ENCODE peak calls at places on chromosomes 6 and 20, in four cellular contexts. T, W, S and F are unnamed samples.

GRCh38 chr6:163964778-163965177 is 550.3 kb downstream of the QKI start:
- DNase-seq in W (no peak), T (no peak), S (no peak), F (no peak)

GRCh38 chr6:132950556-132950955 is 136.2 kb downstream of the RPS12 start:
- DNase-seq in W (no peak), S (no peak), T (no peak), F (no peak)

GRCh38 chr20:60718743-60719142 is 533.3 kb upstream of the CDH4 start:
- DNase-seq in W (no peak), T (peak), S (peak), F (no peak)

GRCh38 chr20:10649817-10650200 is 24.0 kb downstream of the JAG1 start:
- DNase-seq in W (no peak), S (no peak), T (no peak), F (no peak)

GRCh38 chr6:15741405-15741804 is 78.6 kb upstream of the DTNBP1 start:
- DNase-seq in T (no peak), W (no peak), S (no peak), F (no peak)

GRCh38 chr6:6856538-6857523 is 250.9 kb upstream of the RREB1 start:
- DNase-seq in T (no peak), W (peak), S (peak), F (peak)

GRCh38 chr6:151069641-151070040 is 170.1 kb upstream of the AKAP12 start:
- DNase-seq in T (no peak), W (no peak), S (no peak), F (no peak)

GRCh38 chr6:25311251-25311910 is 32.2 kb downstream of the CARMIL1 start:
- DNase-seq in T (no peak), S (no peak), W (no peak), F (no peak)

GRCh38 chr20:10551732-10552724 is 116.9 kb downstream of the SLX4IP start:
- DNase-seq in W (no peak), S (peak), T (no peak), F (no peak)

GRCh38 chr20:4519530-4519929 is 202.2 kb upstream of the PRND start:
- DNase-seq in W (peak), S (peak), T (peak), F (no peak)

GRCh38 chr20:53692465-53693067 is 98.9 kb upstream of the ZNF217 start:
- DNase-seq in S (no peak), W (no peak), T (no peak), F (no peak)
- TF ChIP-seq USF1 in S (no peak), W (no peak), T (no peak), F (no peak)

GRCh38 chr6:41594326-41594725 is 43.9 kb upstream of the MDFI start:
- DNase-seq in W (no peak), S (no peak), T (no peak), F (no peak)
- TF ChIP-seq USF1 in W (no peak), S (no peak), T (no peak), F (no peak)

DNA sequence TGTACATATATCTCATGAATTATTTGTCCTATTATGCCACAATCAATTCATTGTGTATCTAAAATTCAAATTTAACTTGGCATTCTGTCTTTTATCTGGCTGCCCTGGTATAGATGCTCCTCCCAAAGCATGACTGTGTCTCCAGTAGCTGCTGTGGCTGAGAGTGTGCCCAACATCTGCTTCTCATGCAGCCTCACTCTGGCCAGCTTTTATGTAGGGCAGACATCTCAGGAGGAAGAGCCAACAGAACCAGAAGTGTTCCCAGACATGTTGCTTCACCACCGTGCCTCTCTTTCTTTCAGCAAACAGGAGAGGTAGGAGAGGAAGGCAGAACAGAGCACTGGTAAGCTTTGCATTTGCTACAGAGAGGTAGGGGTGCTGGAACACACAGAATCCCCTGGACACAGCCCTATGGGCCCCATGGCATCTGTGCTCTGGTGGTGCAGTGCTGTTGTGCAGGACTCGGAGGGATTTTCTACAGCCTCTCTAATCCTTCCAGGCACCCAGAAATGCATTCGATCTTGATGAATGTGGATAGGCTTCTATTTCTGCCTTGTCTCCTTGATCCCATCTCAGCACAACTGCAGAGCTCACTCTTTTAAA is 637.1 kb downstream of the UTRN start:
- DNase-seq in W (peak), T (no peak), S (no peak), F (no peak)
- TF ChIP-seq USF1 in W (no peak), T (no peak), S (no peak), F (no peak)

GRCh38 chr20:46894971-46895905 is 595 bp downstream of the EYA2 start:
- DNase-seq in S (peak), T (no peak), W (no peak), F (no peak)
- TF ChIP-seq USF1 in S (peak), T (no peak), W (no peak), F (no peak)

GRCh38 chr6:43909474-43910148 is 139.6 kb downstream of the VEGFA start:
- DNase-seq in W (no peak), T (no peak), S (no peak), F (no peak)

GRCh38 chr6:43910149-43910637 is 140.2 kb downstream of the VEGFA start:
- DNase-seq in T (no peak), S (no peak), W (no peak), F (no peak)

GRCh38 chr6:43907789-43908472 is 137.9 kb downstream of the VEGFA start:
- DNase-seq in S (no peak), T (no peak), W (peak), F (no peak)

GRCh38 chr6:43904311-43905123 is 134.5 kb downstream of the VEGFA start:
- DNase-seq in W (no peak), T (peak), S (no peak), F (no peak)

DNA sequence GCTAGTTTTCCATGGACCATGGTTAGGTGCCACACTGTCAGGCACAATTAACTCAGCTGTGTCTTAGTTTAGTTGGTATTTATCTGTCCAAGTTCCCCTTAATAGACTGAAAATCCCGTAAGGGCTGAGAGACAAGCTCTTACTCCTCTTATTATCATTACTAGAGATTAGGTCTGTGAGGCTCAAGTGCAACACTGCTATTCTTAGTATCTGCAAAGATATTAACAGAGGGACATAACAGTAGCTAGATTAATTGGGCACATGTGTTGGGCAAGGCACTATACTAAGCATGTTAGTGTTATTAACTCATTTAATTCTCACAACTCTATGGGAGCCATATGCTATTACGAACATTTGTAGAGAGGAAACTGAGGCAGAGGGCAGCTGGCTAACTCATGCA is 137.3 kb downstream of the VEGFA start:
- DNase-seq in W (no peak), T (no peak), S (no peak), F (no peak)
- TF ChIP-seq USF1 in W (no peak), T (no peak), S (no peak), F (no peak)

DNA sequence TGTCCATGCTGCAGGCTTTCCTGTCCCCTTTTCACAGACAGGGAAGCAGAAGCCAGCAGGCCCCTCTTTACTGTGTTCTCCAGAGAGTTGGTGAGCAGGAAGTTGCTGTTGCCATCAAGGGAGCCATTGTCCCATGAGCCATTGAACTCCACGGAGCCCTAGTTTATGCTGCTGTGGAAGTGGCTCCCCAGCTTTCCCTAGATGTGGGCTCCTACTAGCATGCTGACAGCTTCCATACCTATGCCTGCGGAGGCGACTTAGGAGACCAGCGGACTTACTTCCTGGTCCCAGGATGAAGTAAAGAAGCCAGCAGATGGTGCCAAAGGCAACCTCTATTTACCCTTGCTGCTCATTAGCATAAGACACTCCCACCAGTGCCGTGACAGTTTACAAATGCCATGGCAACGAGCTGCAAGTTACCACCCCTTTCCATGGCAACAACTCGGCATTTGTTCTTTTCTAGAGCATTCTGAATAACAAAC is 30.8 kb upstream of the FKBP1A start:
- DNase-seq in T (peak), S (peak), W (no peak), F (no peak)
- TF ChIP-seq USF1 in T (no peak), S (no peak), W (no peak), F (no peak)

GRCh38 chr6:139010674-139011073 is 17.9 kb upstream of the ABRACL start:
- DNase-seq in S (no peak), W (no peak), T (no peak), F (no peak)
- TF ChIP-seq USF1 in S (no peak), W (no peak), T (no peak), F (no peak)

DNA sequence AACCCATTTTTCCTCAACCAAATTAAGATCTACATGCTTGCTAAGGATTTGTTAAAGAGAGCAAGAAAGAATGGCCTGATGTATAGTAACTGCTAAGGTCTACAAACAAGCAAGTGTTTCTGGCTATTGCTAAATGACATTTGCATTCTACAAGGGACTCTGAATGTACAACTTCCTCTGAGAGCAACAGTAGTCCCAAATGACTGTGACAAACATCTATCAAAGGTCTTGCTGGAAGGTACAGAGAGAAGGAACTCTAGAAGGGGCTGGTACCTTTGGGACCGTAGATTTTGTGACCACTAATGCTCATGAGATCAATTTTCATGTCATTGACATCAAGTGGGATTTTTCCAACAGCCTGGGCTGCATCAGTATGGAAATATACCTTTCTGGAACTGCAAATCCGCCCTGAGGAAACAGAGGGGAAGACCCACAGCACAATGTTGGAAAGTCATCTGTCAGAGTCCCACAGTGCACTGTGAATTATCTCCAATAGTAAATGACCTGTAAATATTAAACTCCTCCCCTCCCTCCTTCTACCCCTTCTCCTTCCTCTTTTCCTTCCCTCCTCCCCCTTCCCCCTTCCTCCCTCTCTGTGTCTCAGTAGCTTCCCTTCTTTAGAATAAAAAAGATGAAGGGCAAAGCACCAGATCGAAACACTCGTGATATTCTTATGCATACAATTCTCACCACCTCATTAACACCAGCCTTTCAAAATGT is 15.9 kb upstream of the CPNE1 start:
- DNase-seq in W (no peak), S (no peak), T (no peak), F (no peak)
- TF ChIP-seq USF1 in W (no peak), S (no peak), T (no peak), F (no peak)

GRCh38 chr6:2763876-2764540 is 1.2 kb upstream of the WRNIP1 start:
- DNase-seq in W (peak), S (no peak), T (no peak), F (no peak)
- TF ChIP-seq USF1 in W (no peak), S (no peak), T (no peak), F (no peak)